ENCODE peak calls at places on chromosomes 13 and 19, in four cellular contexts. C is ELF-1, A is upper lobe of right lung, I is dorsolateral prefrontal cortex. L is an unnamed sample.

GRCh38 chr13:110330491-110331001 is 23.5 kb downstream of the COL4A2 start:
- DNase-seq in C (no peak), A (no peak), I (no peak), L (no peak)

GRCh38 chr13:97757807-97758206 is 195.7 kb upstream of the IPO5 start:
- DNase-seq in C (no peak), A (no peak), I (no peak), L (no peak)

GRCh38 chr19:50702158-50702869 is 17.3 kb downstream of the SHANK1 start:
- DNase-seq in C (no peak), A (no peak), I (no peak), L (no peak)

GRCh38 chr13:31209172-31209818 is 9.5 kb downstream of the B3GLCT start:
- DNase-seq in C (peak; percentile 52), A (no peak), I (no peak), L (no peak)

GRCh38 chr13:65453982-65454381 is 1776.2 kb downstream of the PCDH9 start:
- DNase-seq in C (no peak), A (no peak), I (no peak), L (no peak)

GRCh38 chr13:79932556-79932955 is 408.4 kb downstream of the SPRY2 start:
- DNase-seq in C (no peak), A (no peak), I (no peak), L (no peak)

GRCh38 chr19:8449830-8450229 is 5.1 kb downstream of the HNRNPM start:
- DNase-seq in C (peak; percentile 84), A (no peak), I (no peak), L (no peak)

GRCh38 chr13:64871742-64872141 is 2358.4 kb downstream of the PCDH9 start:
- DNase-seq in C (no peak), A (no peak), I (no peak), L (no peak)

GRCh38 chr19:40278361-40279045 is 6.6 kb downstream of the AKT2 start:
- DNase-seq in C (no peak), A (no peak), I (no peak), L (no peak)

GRCh38 chr19:21698215-21698614 is 69.2 kb downstream of the ZNF100 start:
- DNase-seq in C (no peak), A (no peak), I (no peak), L (no peak)

GRCh38 chr13:73985789-73986188 is 148.4 kb downstream of the KLF12 start:
- DNase-seq in C (no peak), A (no peak), I (no peak), L (no peak)

GRCh38 chr13:73440296-73440895 is 381.6 kb downstream of the KLF5 start:
- DNase-seq in C (no peak), A (no peak), I (no peak), L (no peak)

GRCh38 chr13:30466841-30467252 is 1.1 kb upstream of the HMGB1 start:
- DNase-seq in C (no peak), A (no peak), I (no peak), L (no peak)

GRCh38 chr19:36420961-36421748 is 2.7 kb upstream of the ZFP82 start:
- DNase-seq in C (peak; percentile 69), A (no peak), I (no peak), L (no peak)

GRCh38 chr13:50713849-50714248 is 129.6 kb downstream of the DLEU7 start:
- DNase-seq in C (no peak), A (no peak), I (no peak), L (no peak)

GRCh38 chr13:24802074-24802473 is 38.1 kb downstream of the RNF17 start:
- DNase-seq in C (no peak), A (no peak), I (no peak), L (no peak)

GRCh38 chr19:5949792-5950305 is 28.1 kb downstream of the RANBP3 start:
- DNase-seq in C (no peak), A (peak; percentile 89), I (no peak), L (no peak)

GRCh38 chr13:44523176-44524017 is 52.7 kb downstream of the TSC22D1 start:
- DNase-seq in C (peak; percentile 18), A (no peak), I (no peak), L (no peak)

GRCh38 chr19:16379521-16380313 is 55.1 kb downstream of the KLF2 start:
- DNase-seq in C (no peak), A (no peak), I (no peak), L (no peak)

GRCh38 chr13:66556306-66556705 is 673.8 kb downstream of the PCDH9 start:
- DNase-seq in C (no peak), A (no peak), I (no peak), L (no peak)

GRCh38 chr13:25752957-25753540 is 298.8 kb downstream of the SHISA2 start:
- DNase-seq in C (peak; percentile 30), A (no peak), I (no peak), L (no peak)

L was measured in osteocyte.